ENCODE peak calls at places on chromosomes 6 and 20, in seven cellular contexts. One of them, this sample, is unnamed.

GRCh38 chr20:536426-537012 is 7.1 kb downstream of the CSNK2A1 start:
- DNase-seq in epithelial cell of prostate: no peak
- DNase-seq in neuronal stem cell: no peak
- DNase-seq in RWPE1: no peak
- DNase-seq in upper lobe of right lung: no peak
- DNase-seq in tibial artery: no peak
- DNase-seq in dorsolateral prefrontal cortex: no peak
- DNase-seq in this sample: no peak

GRCh38 chr6:1321715-1322114 is 9.8 kb downstream of the FOXQ1 start:
- DNase-seq in epithelial cell of prostate: no peak
- DNase-seq in neuronal stem cell: no peak
- DNase-seq in RWPE1: no peak
- DNase-seq in upper lobe of right lung: no peak
- DNase-seq in tibial artery: no peak
- DNase-seq in dorsolateral prefrontal cortex: no peak
- DNase-seq in this sample: no peak

GRCh38 chr20:9442858-9443257 is 71.5 kb upstream of the LAMP5 start:
- DNase-seq in epithelial cell of prostate: no peak
- DNase-seq in neuronal stem cell: no peak
- DNase-seq in RWPE1: no peak
- DNase-seq in upper lobe of right lung: no peak
- DNase-seq in tibial artery: no peak
- DNase-seq in dorsolateral prefrontal cortex: no peak
- DNase-seq in this sample: no peak

GRCh38 chr20:63136296-63136695 is 79.6 kb downstream of the YTHDF1 start:
- DNase-seq in epithelial cell of prostate: no peak
- DNase-seq in neuronal stem cell: no peak
- DNase-seq in RWPE1: no peak
- DNase-seq in upper lobe of right lung: peak
- DNase-seq in tibial artery: no peak
- DNase-seq in dorsolateral prefrontal cortex: peak
- DNase-seq in this sample: peak

GRCh38 chr6:72322778-72323177 is 299.1 kb upstream of the KCNQ5 start:
- DNase-seq in epithelial cell of prostate: no peak
- DNase-seq in neuronal stem cell: no peak
- DNase-seq in RWPE1: no peak
- DNase-seq in upper lobe of right lung: no peak
- DNase-seq in tibial artery: no peak
- DNase-seq in dorsolateral prefrontal cortex: no peak
- DNase-seq in this sample: no peak

GRCh38 chr6:167225903-167226508 is 65.1 kb upstream of the UNC93A start:
- DNase-seq in epithelial cell of prostate: no peak
- DNase-seq in neuronal stem cell: no peak
- DNase-seq in RWPE1: no peak
- DNase-seq in upper lobe of right lung: no peak
- DNase-seq in tibial artery: no peak
- DNase-seq in dorsolateral prefrontal cortex: no peak
- DNase-seq in this sample: no peak

GRCh38 chr6:130453230-130453629 is 87.4 kb downstream of the TMEM200A start:
- DNase-seq in epithelial cell of prostate: no peak
- DNase-seq in neuronal stem cell: no peak
- DNase-seq in RWPE1: peak
- DNase-seq in upper lobe of right lung: no peak
- DNase-seq in tibial artery: no peak
- DNase-seq in dorsolateral prefrontal cortex: no peak
- DNase-seq in this sample: no peak

GRCh38 chr6:64527899-64528298 is 892.3 kb downstream of the PHF3 start:
- DNase-seq in epithelial cell of prostate: no peak
- DNase-seq in neuronal stem cell: no peak
- DNase-seq in RWPE1: no peak
- DNase-seq in upper lobe of right lung: no peak
- DNase-seq in tibial artery: no peak
- DNase-seq in dorsolateral prefrontal cortex: no peak
- DNase-seq in this sample: no peak

GRCh38 chr6:37285861-37286311 is 27.9 kb upstream of the TMEM217 start:
- DNase-seq in epithelial cell of prostate: no peak
- DNase-seq in neuronal stem cell: no peak
- DNase-seq in RWPE1: no peak
- DNase-seq in upper lobe of right lung: no peak
- DNase-seq in tibial artery: no peak
- DNase-seq in dorsolateral prefrontal cortex: no peak
- DNase-seq in this sample: no peak

DNA sequence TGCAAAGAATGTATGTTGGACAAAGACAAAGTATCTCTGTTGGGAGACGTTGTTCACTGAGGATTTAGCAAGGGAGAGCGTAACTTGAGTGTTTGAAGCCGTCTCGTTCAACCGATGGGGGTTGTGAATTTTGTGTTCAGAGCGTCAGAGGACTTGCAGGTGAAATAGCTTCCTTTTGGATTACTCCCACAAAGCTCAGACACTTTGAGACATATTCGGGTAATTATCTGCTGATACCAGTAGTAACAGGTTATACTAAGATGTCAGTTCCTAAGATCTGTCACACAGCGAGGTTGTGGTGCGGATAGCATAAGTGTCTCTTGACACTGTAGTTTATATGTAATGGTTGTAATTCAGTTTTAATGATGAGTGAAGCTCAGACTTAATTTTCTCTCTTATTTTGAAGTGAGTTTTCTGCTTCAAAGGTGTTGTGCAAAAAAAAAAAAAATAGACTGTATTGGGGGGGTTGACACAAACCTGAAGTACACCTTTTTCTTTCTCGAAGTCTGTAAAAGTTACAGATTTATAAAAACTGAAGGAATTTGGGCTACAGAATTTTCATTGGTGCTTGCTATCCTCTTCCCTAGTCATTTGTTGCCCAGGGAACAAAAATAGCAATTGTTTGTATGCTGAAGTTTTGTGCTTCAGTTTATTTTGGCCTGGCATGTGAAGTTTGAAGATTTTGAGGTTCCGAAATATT is 1.7 kb downstream of the ASXL1 start:
- DNase-seq in epithelial cell of prostate: no peak
- DNase-seq in neuronal stem cell: no peak
- DNase-seq in RWPE1: no peak
- DNase-seq in upper lobe of right lung: no peak
- DNase-seq in tibial artery: no peak
- DNase-seq in dorsolateral prefrontal cortex: no peak
- DNase-seq in this sample: no peak
- H3K27ac ChIP-seq in epithelial cell of prostate: peak
- H3K27ac ChIP-seq in neuronal stem cell: no peak
- H3K27ac ChIP-seq in RWPE1: peak
- H3K27ac ChIP-seq in upper lobe of right lung: peak
- H3K27ac ChIP-seq in tibial artery: peak
- H3K27ac ChIP-seq in dorsolateral prefrontal cortex: peak
- H3K27ac ChIP-seq in this sample: peak

GRCh38 chr6:44061375-44062104 is 65.7 kb downstream of the MRPL14 start:
- DNase-seq in epithelial cell of prostate: no peak
- DNase-seq in neuronal stem cell: no peak
- DNase-seq in RWPE1: no peak
- DNase-seq in upper lobe of right lung: no peak
- DNase-seq in tibial artery: no peak
- DNase-seq in dorsolateral prefrontal cortex: no peak
- DNase-seq in this sample: no peak
- H3K27ac ChIP-seq in epithelial cell of prostate: peak
- H3K27ac ChIP-seq in neuronal stem cell: no peak
- H3K27ac ChIP-seq in RWPE1: peak
- H3K27ac ChIP-seq in upper lobe of right lung: no peak
- H3K27ac ChIP-seq in tibial artery: peak
- H3K27ac ChIP-seq in dorsolateral prefrontal cortex: peak
- H3K27ac ChIP-seq in this sample: peak

DNA sequence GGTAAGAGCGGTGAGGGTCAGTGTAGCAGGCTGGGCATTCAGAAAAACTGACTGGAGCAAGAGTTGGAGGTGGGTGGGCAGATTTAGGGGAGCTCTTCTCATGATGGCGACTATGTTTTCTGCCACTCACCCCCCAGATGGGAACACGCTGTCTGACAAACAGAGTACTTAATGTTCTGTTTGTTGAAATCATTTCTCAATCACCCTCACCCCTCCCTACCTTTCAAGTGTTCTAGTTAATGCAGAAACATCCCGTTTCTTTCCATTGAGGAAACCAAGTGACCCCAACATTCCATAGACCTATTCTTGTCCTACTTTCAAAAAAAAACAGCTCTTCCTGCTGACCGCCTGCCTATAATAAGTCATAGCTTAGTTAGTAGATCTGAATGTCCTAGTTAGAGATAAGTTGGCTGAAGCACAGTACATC is 132.5 kb upstream of the NEDD9 start:
- DNase-seq in epithelial cell of prostate: no peak
- DNase-seq in neuronal stem cell: no peak
- DNase-seq in RWPE1: no peak
- DNase-seq in upper lobe of right lung: no peak
- DNase-seq in tibial artery: no peak
- DNase-seq in dorsolateral prefrontal cortex: no peak
- DNase-seq in this sample: no peak
- H3K27ac ChIP-seq in epithelial cell of prostate: no peak
- H3K27ac ChIP-seq in neuronal stem cell: no peak
- H3K27ac ChIP-seq in RWPE1: no peak
- H3K27ac ChIP-seq in upper lobe of right lung: peak
- H3K27ac ChIP-seq in tibial artery: peak
- H3K27ac ChIP-seq in dorsolateral prefrontal cortex: peak
- H3K27ac ChIP-seq in this sample: peak

GRCh38 chr6:106619223-106619622 is 10.1 kb downstream of the RTN4IP1 start:
- DNase-seq in epithelial cell of prostate: no peak
- DNase-seq in neuronal stem cell: no peak
- DNase-seq in RWPE1: no peak
- DNase-seq in upper lobe of right lung: no peak
- DNase-seq in tibial artery: no peak
- DNase-seq in dorsolateral prefrontal cortex: no peak
- DNase-seq in this sample: no peak

GRCh38 chr6:106622412-106622811 is 6.9 kb downstream of the RTN4IP1 start:
- DNase-seq in epithelial cell of prostate: no peak
- DNase-seq in neuronal stem cell: no peak
- DNase-seq in RWPE1: no peak
- DNase-seq in upper lobe of right lung: no peak
- DNase-seq in tibial artery: no peak
- DNase-seq in dorsolateral prefrontal cortex: no peak
- DNase-seq in this sample: no peak

GRCh38 chr6:106623039-106623438 is 6.3 kb downstream of the RTN4IP1 start:
- DNase-seq in epithelial cell of prostate: no peak
- DNase-seq in neuronal stem cell: no peak
- DNase-seq in RWPE1: no peak
- DNase-seq in upper lobe of right lung: no peak
- DNase-seq in tibial artery: no peak
- DNase-seq in dorsolateral prefrontal cortex: no peak
- DNase-seq in this sample: no peak

GRCh38 chr6:106618324-106618723 is 11.0 kb downstream of the RTN4IP1 start:
- DNase-seq in epithelial cell of prostate: no peak
- DNase-seq in neuronal stem cell: no peak
- DNase-seq in RWPE1: no peak
- DNase-seq in upper lobe of right lung: no peak
- DNase-seq in tibial artery: no peak
- DNase-seq in dorsolateral prefrontal cortex: no peak
- DNase-seq in this sample: no peak

GRCh38 chr6:106620931-106621672 is 8.2 kb downstream of the RTN4IP1 start:
- DNase-seq in epithelial cell of prostate: no peak
- DNase-seq in neuronal stem cell: no peak
- DNase-seq in RWPE1: no peak
- DNase-seq in upper lobe of right lung: no peak
- DNase-seq in tibial artery: no peak
- DNase-seq in dorsolateral prefrontal cortex: no peak
- DNase-seq in this sample: no peak
- H3K27ac ChIP-seq in epithelial cell of prostate: no peak
- H3K27ac ChIP-seq in neuronal stem cell: no peak
- H3K27ac ChIP-seq in RWPE1: no peak
- H3K27ac ChIP-seq in upper lobe of right lung: no peak
- H3K27ac ChIP-seq in tibial artery: no peak
- H3K27ac ChIP-seq in dorsolateral prefrontal cortex: no peak
- H3K27ac ChIP-seq in this sample: no peak

GRCh38 chr20:48197034-48197433 is 411.8 kb upstream of the SULF2 start:
- DNase-seq in epithelial cell of prostate: no peak
- DNase-seq in neuronal stem cell: no peak
- DNase-seq in RWPE1: no peak
- DNase-seq in upper lobe of right lung: no peak
- DNase-seq in tibial artery: no peak
- DNase-seq in dorsolateral prefrontal cortex: no peak
- DNase-seq in this sample: no peak
- H3K27ac ChIP-seq in epithelial cell of prostate: no peak
- H3K27ac ChIP-seq in neuronal stem cell: no peak
- H3K27ac ChIP-seq in RWPE1: no peak
- H3K27ac ChIP-seq in upper lobe of right lung: no peak
- H3K27ac ChIP-seq in tibial artery: no peak
- H3K27ac ChIP-seq in dorsolateral prefrontal cortex: no peak
- H3K27ac ChIP-seq in this sample: no peak

DNA sequence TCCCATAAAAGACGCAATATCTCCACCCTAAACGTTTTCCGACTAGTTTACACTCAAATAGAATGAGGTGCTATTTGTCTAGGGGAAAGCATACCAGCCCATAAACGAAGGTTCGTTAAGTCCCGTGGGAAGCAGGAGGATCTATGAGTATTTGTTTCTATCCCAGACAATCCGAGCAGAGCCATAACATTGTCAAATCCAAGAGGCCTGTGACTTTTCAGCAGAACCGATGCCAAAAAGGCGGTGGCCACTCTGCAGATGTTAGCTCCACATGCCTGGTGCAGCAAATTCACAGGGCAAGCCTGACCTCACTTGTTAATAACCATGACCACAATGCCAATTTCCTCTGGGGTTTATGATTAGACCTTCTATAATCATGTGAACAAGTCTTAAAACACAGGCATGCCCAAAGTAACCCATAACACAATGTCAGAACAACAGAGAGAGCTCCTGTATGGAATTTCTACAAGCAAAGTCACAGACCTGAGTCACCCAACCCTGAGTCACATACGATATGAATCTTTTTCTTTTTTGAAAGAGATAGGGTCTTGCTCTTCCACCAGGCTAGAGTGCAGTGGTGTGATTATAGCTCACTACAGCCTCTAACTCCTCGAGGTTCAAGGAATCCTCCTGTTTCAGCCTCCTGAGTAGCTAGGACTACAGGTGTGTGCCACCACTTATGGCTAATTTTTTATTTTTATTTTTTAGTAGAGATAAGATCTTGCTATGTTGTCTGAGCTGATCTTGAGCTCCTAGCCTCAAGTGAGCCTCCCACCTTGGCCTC is 123.3 kb downstream of the KIF13A start:
- DNase-seq in epithelial cell of prostate: peak
- DNase-seq in neuronal stem cell: no peak
- DNase-seq in RWPE1: peak
- DNase-seq in upper lobe of right lung: no peak
- DNase-seq in tibial artery: peak
- DNase-seq in dorsolateral prefrontal cortex: peak
- DNase-seq in this sample: peak
- H3K27ac ChIP-seq in epithelial cell of prostate: peak
- H3K27ac ChIP-seq in neuronal stem cell: no peak
- H3K27ac ChIP-seq in RWPE1: peak
- H3K27ac ChIP-seq in upper lobe of right lung: no peak
- H3K27ac ChIP-seq in tibial artery: peak
- H3K27ac ChIP-seq in dorsolateral prefrontal cortex: peak
- H3K27ac ChIP-seq in this sample: peak

GRCh38 chr20:49631856-49632418 is 64.0 kb upstream of the PTGIS start:
- DNase-seq in epithelial cell of prostate: no peak
- DNase-seq in neuronal stem cell: no peak
- DNase-seq in RWPE1: no peak
- DNase-seq in upper lobe of right lung: no peak
- DNase-seq in tibial artery: no peak
- DNase-seq in dorsolateral prefrontal cortex: no peak
- DNase-seq in this sample: no peak
- H3K27ac ChIP-seq in epithelial cell of prostate: no peak
- H3K27ac ChIP-seq in neuronal stem cell: no peak
- H3K27ac ChIP-seq in RWPE1: peak
- H3K27ac ChIP-seq in upper lobe of right lung: peak
- H3K27ac ChIP-seq in tibial artery: no peak
- H3K27ac ChIP-seq in dorsolateral prefrontal cortex: no peak
- H3K27ac ChIP-seq in this sample: peak

This sample was measured in psoas muscle.